ENCODE peak calls at places on chromosomes 4 and X, in four cellular contexts. G, B, E and X are unnamed samples.

GRCh38 chrX:29397506-29397905 is 810.3 kb downstream of the IL1RAPL1 start:
- DNase-seq in B (no peak), E (no peak), G (no peak), X (no peak)

GRCh38 chrX:39764441-39764914 is 333.3 kb downstream of the BCOR start:
- DNase-seq in E (no peak), G (peak), B (no peak), X (no peak)

GRCh38 chrX:64894454-64895038 is 81.7 kb downstream of the ZC4H2 start:
- DNase-seq in E (no peak), G (peak), B (peak), X (no peak)

GRCh38 chr4:158176108-158176507 is 3.3 kb upstream of the GASK1B start:
- DNase-seq in G (no peak), B (no peak), E (no peak), X (no peak)

GRCh38 chr4:19348746-19349145 is 903.0 kb upstream of the SLIT2 start:
- DNase-seq in E (no peak), G (no peak), B (no peak), X (no peak)

GRCh38 chrX:119503484-119503861 is 35.2 kb downstream of the SLC25A5 start:
- DNase-seq in B (peak), G (no peak), E (no peak), X (no peak)

GRCh38 chrX:151801980-151802379 is 67.4 kb downstream of the CNGA2 start:
- DNase-seq in G (no peak), B (no peak), E (no peak), X (no peak)

GRCh38 chr4:139535228-139535851 is 20.7 kb downstream of the SETD7 start:
- DNase-seq in B (no peak), E (no peak), G (no peak), X (no peak)

GRCh38 chrX:23980063-23980462 is 46.9 kb downstream of the KLHL15 start:
- DNase-seq in G (no peak), E (no peak), B (no peak), X (no peak)

GRCh38 chr4:621296-622070 is 3.9 kb upstream of the PDE6B start:
- DNase-seq in E (no peak), G (no peak), B (no peak), X (no peak)

GRCh38 chr4:150479665-150480064 is 102.3 kb upstream of the MAB21L2 start:
- DNase-seq in E (no peak), B (no peak), G (no peak), X (no peak)

GRCh38 chrX:133046601-133047000 is 50.3 kb downstream of the USP26 start:
- DNase-seq in G (no peak), E (no peak), B (no peak), X (no peak)

GRCh38 chr4:146524663-146525062 is 2.9 kb upstream of the SLC10A7 start:
- DNase-seq in E (no peak), B (no peak), G (no peak), X (no peak)

GRCh38 chr4:23706972-23707676 is 182.7 kb downstream of the PPARGC1A start:
- DNase-seq in G (no peak), E (no peak), B (no peak), X (no peak)

GRCh38 chr4:80184791-80185756 is 12.2 kb upstream of the PRDM8 start:
- DNase-seq in G (peak), E (peak), B (no peak), X (no peak)

GRCh38 chr4:51895816-51896408 is 53.0 kb downstream of the DCUN1D4 start:
- DNase-seq in B (no peak), E (peak), G (peak), X (peak)

GRCh38 chr4:26238782-26239647 is 81.8 kb upstream of the RBPJ start:
- DNase-seq in G (no peak), B (no peak), E (peak), X (no peak)

GRCh38 chr4:84530871-84531270 is 31.8 kb upstream of the NKX6-1 start:
- DNase-seq in G (no peak), E (no peak), B (no peak), X (peak)

GRCh38 chr4:79396794-79397193 is 11.2 kb downstream of the GK2 start:
- DNase-seq in G (no peak), E (no peak), B (no peak), X (no peak)

GRCh38 chrX:43505759-43506158 is 150.3 kb upstream of the MAOA start:
- DNase-seq in E (no peak), G (no peak), B (no peak), X (no peak)